ENCODE peak calls at places on chromosomes 12 and 14, in nine cellular contexts. One of them, this sample, is unnamed. For H3K27me3, the result is how much of the 10 kb centered on the place peaks cover.

GRCh38 chr12:88715673-88716072 is 135.4 kb upstream of the KITLG start:
- DNase-seq in stomach: no peak
- DNase-seq in suprapubic skin: no peak
- DNase-seq in HCT116: no peak
- DNase-seq in psoas muscle: no peak
- DNase-seq in heart right ventricle: no peak
- DNase-seq in right lobe of liver: no peak
- DNase-seq in thoracic aorta: no peak
- DNase-seq in endothelial cell of umbilical vein: peak
- DNase-seq in this sample: no peak

GRCh38 chr12:112924986-112925385 is 13.3 kb upstream of the OAS3 start:
- DNase-seq in endothelial cell of umbilical vein: no peak
- DNase-seq in stomach: no peak
- DNase-seq in psoas muscle: no peak
- DNase-seq in thoracic aorta: no peak
- DNase-seq in right lobe of liver: no peak
- DNase-seq in suprapubic skin: no peak
- DNase-seq in HCT116: no peak
- DNase-seq in heart right ventricle: no peak
- DNase-seq in this sample: no peak

GRCh38 chr12:107760207-107760816 is 625 bp downstream of the PRDM4 start:
- DNase-seq in psoas muscle: no peak
- DNase-seq in thoracic aorta: no peak
- DNase-seq in heart right ventricle: peak
- DNase-seq in stomach: no peak
- DNase-seq in endothelial cell of umbilical vein: peak
- DNase-seq in right lobe of liver: peak
- DNase-seq in HCT116: no peak
- DNase-seq in suprapubic skin: peak
- DNase-seq in this sample: peak

GRCh38 chr12:113271853-113272561 is 50.7 kb downstream of the TPCN1 start:
- DNase-seq in endothelial cell of umbilical vein: no peak
- DNase-seq in thoracic aorta: peak
- DNase-seq in HCT116: no peak
- DNase-seq in heart right ventricle: peak
- DNase-seq in right lobe of liver: peak
- DNase-seq in suprapubic skin: peak
- DNase-seq in psoas muscle: peak
- DNase-seq in stomach: peak
- DNase-seq in this sample: no peak

GRCh38 chr12:645563-646071 is 17.6 kb downstream of the NINJ2 start:
- DNase-seq in endothelial cell of umbilical vein: peak
- DNase-seq in heart right ventricle: peak
- DNase-seq in stomach: peak
- DNase-seq in right lobe of liver: peak
- DNase-seq in HCT116: no peak
- DNase-seq in suprapubic skin: no peak
- DNase-seq in psoas muscle: no peak
- DNase-seq in thoracic aorta: no peak
- DNase-seq in this sample: no peak

GRCh38 chr12:561908-562593 is 101.2 kb downstream of the NINJ2 start:
- DNase-seq in thoracic aorta: no peak
- DNase-seq in right lobe of liver: no peak
- DNase-seq in HCT116: no peak
- DNase-seq in heart right ventricle: no peak
- DNase-seq in suprapubic skin: no peak
- DNase-seq in endothelial cell of umbilical vein: no peak
- DNase-seq in psoas muscle: peak
- DNase-seq in stomach: no peak
- DNase-seq in this sample: no peak

GRCh38 chr14:103427485-103428443 is 42.5 kb downstream of the MARK3 start:
- DNase-seq in thoracic aorta: no peak
- DNase-seq in HCT116: no peak
- DNase-seq in heart right ventricle: peak
- DNase-seq in psoas muscle: no peak
- DNase-seq in endothelial cell of umbilical vein: peak
- DNase-seq in stomach: no peak
- DNase-seq in suprapubic skin: no peak
- DNase-seq in right lobe of liver: no peak
- DNase-seq in this sample: no peak

GRCh38 chr14:36515896-36516718 is 3.9 kb downstream of the NKX2-1 start:
- DNase-seq in suprapubic skin: no peak
- DNase-seq in stomach: no peak
- DNase-seq in HCT116: no peak
- DNase-seq in right lobe of liver: no peak
- DNase-seq in heart right ventricle: no peak
- DNase-seq in endothelial cell of umbilical vein: no peak
- DNase-seq in psoas muscle: no peak
- DNase-seq in thoracic aorta: no peak
- DNase-seq in this sample: no peak

DNA sequence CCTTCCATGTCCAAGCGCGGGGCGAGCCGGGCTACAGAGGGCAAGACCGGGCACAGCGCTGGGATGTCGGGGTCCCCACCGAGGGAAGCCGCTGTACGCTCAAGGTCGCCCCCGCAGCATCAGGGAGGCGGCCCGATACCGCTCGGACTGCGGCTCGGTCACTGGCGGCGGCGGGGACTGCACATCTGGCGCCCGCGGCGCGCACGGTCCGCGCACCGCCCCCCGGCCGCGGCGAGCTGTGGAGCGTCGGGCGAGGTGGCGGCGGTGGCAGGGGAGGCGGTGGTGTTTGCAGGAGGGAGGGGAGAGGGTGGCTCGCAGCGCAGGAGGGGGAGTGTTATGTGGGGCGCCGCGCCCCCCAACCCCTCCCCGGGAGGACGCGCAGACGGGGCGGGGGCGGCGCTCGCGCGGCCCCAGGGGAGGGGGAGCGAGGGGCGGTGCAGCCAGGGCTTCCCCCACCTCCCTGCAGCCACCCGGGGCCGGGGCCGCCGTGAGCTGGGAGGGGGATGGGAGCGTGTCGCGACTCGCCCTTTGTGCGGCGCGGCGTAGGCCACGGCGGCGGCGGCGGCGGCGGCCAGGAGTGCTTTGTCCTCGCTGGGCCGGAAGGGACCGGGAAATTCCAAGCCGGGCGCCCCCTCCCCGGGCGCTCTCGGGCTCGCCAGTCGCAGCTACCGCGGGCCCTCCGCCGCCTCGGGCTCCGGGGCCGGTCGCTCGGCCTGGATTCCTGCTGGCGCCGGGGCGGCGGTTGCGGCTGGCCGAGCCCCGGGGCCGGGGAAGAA is at the start of gene NUAK1:
- DNase-seq in stomach: peak
- DNase-seq in right lobe of liver: peak
- DNase-seq in HCT116: no peak
- DNase-seq in psoas muscle: peak
- DNase-seq in thoracic aorta: no peak
- DNase-seq in suprapubic skin: peak
- DNase-seq in heart right ventricle: peak
- DNase-seq in endothelial cell of umbilical vein: peak
- DNase-seq in this sample: no peak
- H3K27me3 ChIP-seq in stomach: under half
- H3K27me3 ChIP-seq in right lobe of liver: under half
- H3K27me3 ChIP-seq in HCT116: under half
- H3K27me3 ChIP-seq in psoas muscle: under half
- H3K27me3 ChIP-seq in thoracic aorta: under half
- H3K27me3 ChIP-seq in suprapubic skin: under half
- H3K27me3 ChIP-seq in heart right ventricle: under half
- H3K27me3 ChIP-seq in endothelial cell of umbilical vein: under half
- H3K27me3 ChIP-seq in this sample: under half

GRCh38 chr12:132507656-132508055 is 17.7 kb downstream of the FBRSL1 start:
- DNase-seq in stomach: no peak
- DNase-seq in thoracic aorta: no peak
- DNase-seq in endothelial cell of umbilical vein: no peak
- DNase-seq in HCT116: no peak
- DNase-seq in suprapubic skin: no peak
- DNase-seq in right lobe of liver: no peak
- DNase-seq in psoas muscle: no peak
- DNase-seq in heart right ventricle: no peak
- DNase-seq in this sample: no peak
- TF ChIP-seq CTCF in stomach: no peak
- TF ChIP-seq CTCF in thoracic aorta: no peak
- TF ChIP-seq CTCF in endothelial cell of umbilical vein: no peak
- TF ChIP-seq CTCF in HCT116: peak
- TF ChIP-seq CTCF in suprapubic skin: no peak
- TF ChIP-seq CTCF in right lobe of liver: no peak
- TF ChIP-seq CTCF in psoas muscle: no peak
- TF ChIP-seq CTCF in heart right ventricle: peak
- TF ChIP-seq CTCF in this sample: peak

GRCh38 chr14:98140862-98141261 is 1131.1 kb downstream of the BCL11B start:
- DNase-seq in HCT116: no peak
- DNase-seq in stomach: no peak
- DNase-seq in endothelial cell of umbilical vein: no peak
- DNase-seq in thoracic aorta: no peak
- DNase-seq in right lobe of liver: no peak
- DNase-seq in heart right ventricle: no peak
- DNase-seq in psoas muscle: no peak
- DNase-seq in suprapubic skin: no peak
- DNase-seq in this sample: no peak

GRCh38 chr14:98136019-98136418 is 1136.0 kb downstream of the BCL11B start:
- DNase-seq in right lobe of liver: no peak
- DNase-seq in HCT116: no peak
- DNase-seq in psoas muscle: no peak
- DNase-seq in stomach: no peak
- DNase-seq in heart right ventricle: no peak
- DNase-seq in thoracic aorta: no peak
- DNase-seq in endothelial cell of umbilical vein: no peak
- DNase-seq in suprapubic skin: no peak
- DNase-seq in this sample: no peak

GRCh38 chr14:98138666-98139065 is 1133.3 kb downstream of the BCL11B start:
- DNase-seq in heart right ventricle: no peak
- DNase-seq in HCT116: peak
- DNase-seq in right lobe of liver: no peak
- DNase-seq in suprapubic skin: no peak
- DNase-seq in stomach: no peak
- DNase-seq in endothelial cell of umbilical vein: no peak
- DNase-seq in thoracic aorta: no peak
- DNase-seq in psoas muscle: no peak
- DNase-seq in this sample: no peak

GRCh38 chr14:98136420-98136819 is 1135.6 kb downstream of the BCL11B start:
- DNase-seq in HCT116: no peak
- DNase-seq in psoas muscle: no peak
- DNase-seq in stomach: no peak
- DNase-seq in thoracic aorta: no peak
- DNase-seq in endothelial cell of umbilical vein: no peak
- DNase-seq in heart right ventricle: no peak
- DNase-seq in right lobe of liver: no peak
- DNase-seq in suprapubic skin: no peak
- DNase-seq in this sample: no peak

DNA sequence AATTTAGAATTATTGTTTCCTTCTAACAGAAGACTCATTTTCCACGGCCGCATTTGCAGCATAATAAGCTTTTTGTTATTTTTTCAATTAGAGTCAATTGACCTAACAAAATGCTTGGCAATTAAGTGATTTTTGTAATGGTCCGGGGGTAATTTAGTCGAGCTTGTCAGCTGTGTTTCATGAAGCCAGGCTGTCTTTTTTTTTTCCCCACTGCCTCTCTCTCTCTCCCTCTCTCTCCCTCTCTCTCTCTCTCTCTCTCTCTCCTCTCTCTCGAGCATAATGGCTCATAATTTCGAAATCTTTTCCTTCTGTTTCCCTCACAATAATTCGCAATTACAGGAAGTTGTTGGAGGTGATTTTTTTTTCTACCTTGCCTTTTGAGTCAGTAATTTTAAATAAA is 1134.4 kb downstream of the BCL11B start:
- DNase-seq in suprapubic skin: no peak
- DNase-seq in endothelial cell of umbilical vein: no peak
- DNase-seq in heart right ventricle: no peak
- DNase-seq in HCT116: no peak
- DNase-seq in psoas muscle: no peak
- DNase-seq in right lobe of liver: no peak
- DNase-seq in thoracic aorta: no peak
- DNase-seq in stomach: no peak
- DNase-seq in this sample: no peak
- H3K27me3 ChIP-seq in suprapubic skin: under half
- H3K27me3 ChIP-seq in endothelial cell of umbilical vein: under half
- H3K27me3 ChIP-seq in heart right ventricle: under half
- H3K27me3 ChIP-seq in HCT116: under half
- H3K27me3 ChIP-seq in psoas muscle: under half
- H3K27me3 ChIP-seq in right lobe of liver: under half
- H3K27me3 ChIP-seq in thoracic aorta: under half
- H3K27me3 ChIP-seq in stomach: under half
- H3K27me3 ChIP-seq in this sample: under half

GRCh38 chr12:5510251-5510805 is 78.4 kb downstream of the NTF3 start:
- DNase-seq in right lobe of liver: no peak
- DNase-seq in endothelial cell of umbilical vein: no peak
- DNase-seq in psoas muscle: no peak
- DNase-seq in thoracic aorta: no peak
- DNase-seq in suprapubic skin: peak
- DNase-seq in stomach: no peak
- DNase-seq in heart right ventricle: no peak
- DNase-seq in HCT116: no peak
- DNase-seq in this sample: no peak

GRCh38 chr12:5511256-5511643 is 79.3 kb downstream of the NTF3 start:
- DNase-seq in thoracic aorta: no peak
- DNase-seq in right lobe of liver: no peak
- DNase-seq in heart right ventricle: no peak
- DNase-seq in HCT116: no peak
- DNase-seq in stomach: no peak
- DNase-seq in suprapubic skin: peak
- DNase-seq in psoas muscle: no peak
- DNase-seq in endothelial cell of umbilical vein: no peak
- DNase-seq in this sample: no peak

GRCh38 chr12:5512585-5512970 is 80.7 kb downstream of the NTF3 start:
- DNase-seq in HCT116: no peak
- DNase-seq in right lobe of liver: no peak
- DNase-seq in heart right ventricle: no peak
- DNase-seq in stomach: no peak
- DNase-seq in psoas muscle: no peak
- DNase-seq in suprapubic skin: peak
- DNase-seq in endothelial cell of umbilical vein: no peak
- DNase-seq in thoracic aorta: no peak
- DNase-seq in this sample: no peak

GRCh38 chr12:5513406-5513805 is 81.5 kb downstream of the NTF3 start:
- DNase-seq in right lobe of liver: no peak
- DNase-seq in endothelial cell of umbilical vein: no peak
- DNase-seq in thoracic aorta: no peak
- DNase-seq in stomach: no peak
- DNase-seq in psoas muscle: no peak
- DNase-seq in HCT116: no peak
- DNase-seq in suprapubic skin: peak
- DNase-seq in heart right ventricle: no peak
- DNase-seq in this sample: no peak

DNA sequence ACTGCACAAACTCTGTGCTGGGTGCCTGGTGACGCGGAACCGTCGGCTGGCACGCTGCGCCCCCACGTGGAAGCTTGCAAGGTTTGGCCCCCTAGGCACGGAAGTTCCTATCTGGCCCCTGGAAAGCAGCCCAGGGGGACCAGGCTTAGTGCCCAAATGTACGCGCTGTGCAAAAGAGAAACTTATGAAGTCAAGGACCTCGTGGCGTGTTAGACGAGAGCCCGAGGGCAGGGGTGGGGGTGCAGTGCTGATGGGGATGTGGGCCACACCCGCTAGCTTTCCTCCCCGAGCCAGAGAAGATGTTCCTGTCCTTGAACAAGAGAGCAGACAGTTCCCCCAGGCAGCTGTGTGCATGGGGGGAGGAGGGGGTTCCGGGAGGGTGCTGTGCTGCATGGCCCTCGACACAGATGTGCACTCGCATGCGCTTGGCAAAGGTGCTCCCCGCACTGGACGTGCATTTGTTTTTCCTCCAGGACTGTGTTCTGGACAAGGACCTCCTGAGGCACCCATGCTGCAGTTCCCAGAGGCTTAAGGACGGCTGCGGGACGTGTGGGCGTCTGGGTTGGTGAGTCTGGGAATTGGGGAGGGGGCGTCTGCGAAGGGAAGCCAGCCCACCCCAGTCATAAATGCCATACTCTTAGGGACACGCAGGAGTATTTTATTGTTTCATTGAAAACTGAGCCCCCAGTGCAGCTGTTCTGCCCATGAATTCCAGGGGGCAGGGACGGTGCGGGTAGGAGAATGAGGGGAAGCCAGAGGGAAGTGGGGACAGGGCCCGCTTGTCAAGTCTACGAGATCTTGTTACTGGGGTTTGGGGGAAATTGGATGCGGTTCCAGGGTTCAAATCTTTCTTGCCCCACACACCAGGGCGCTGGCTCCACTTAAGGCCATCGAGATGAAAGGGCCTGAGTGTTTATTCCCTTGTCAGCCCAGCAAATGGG is 80.0 kb downstream of the NTF3 start:
- DNase-seq in psoas muscle: peak
- DNase-seq in suprapubic skin: peak
- DNase-seq in endothelial cell of umbilical vein: peak
- DNase-seq in right lobe of liver: peak
- DNase-seq in HCT116: peak
- DNase-seq in thoracic aorta: no peak
- DNase-seq in stomach: no peak
- DNase-seq in heart right ventricle: no peak
- DNase-seq in this sample: peak
- TF ChIP-seq CTCF in psoas muscle: peak
- TF ChIP-seq CTCF in suprapubic skin: no peak
- TF ChIP-seq CTCF in endothelial cell of umbilical vein: peak
- TF ChIP-seq CTCF in right lobe of liver: peak
- TF ChIP-seq CTCF in HCT116: peak
- TF ChIP-seq CTCF in thoracic aorta: peak
- TF ChIP-seq CTCF in stomach: peak
- TF ChIP-seq CTCF in heart right ventricle: peak
- TF ChIP-seq CTCF in this sample: peak

This sample was measured in GM06990.